ENCODE peak calls at places on chromosomes 7 and 10, in seven cellular contexts. X is left lung, D is cardiac muscle cell, B is vagina, M is PC-3, N is Panc1, P is OCI-LY7. R is an unnamed sample. For H3K9me3, the result is how much of the 10 kb centered on the place peaks cover.

GRCh38 chr10:110504111-110504735 is 6.5 kb downstream of the DUSP5 start:
- DNase-seq in X (peak), D (peak), B (no peak), M (no peak), N (no peak), P (no peak), R (peak)

GRCh38 chr7:78224923-78225322 is 426.4 kb downstream of the PHTF2 start:
- DNase-seq in X (no peak), D (no peak), B (no peak), M (no peak), N (no peak), P (no peak), R (no peak)

GRCh38 chr10:131127610-131128009 is 183.9 kb downstream of the TCERG1L start:
- DNase-seq in X (no peak), D (no peak), B (no peak), M (no peak), N (no peak), P (no peak), R (no peak)

GRCh38 chr10:4390219-4390618 is 435.8 kb upstream of the AKR1E2 start:
- DNase-seq in X (no peak), D (peak), B (no peak), M (no peak), N (no peak), P (no peak), R (no peak)

GRCh38 chr10:3424102-3424803 is 251.7 kb upstream of the PITRM1 start:
- DNase-seq in X (no peak), D (peak), B (no peak), M (peak), N (no peak), P (no peak), R (no peak)

GRCh38 chr10:132056663-132057062 is 9.1 kb upstream of the JAKMIP3 start:
- DNase-seq in X (no peak), D (no peak), B (no peak), M (no peak), N (no peak), P (no peak), R (no peak)

GRCh38 chr7:11665381-11665780 is 166.6 kb downstream of the THSD7A start:
- DNase-seq in X (no peak), D (no peak), B (no peak), M (no peak), N (no peak), P (no peak), R (no peak)

GRCh38 chr10:126235091-126235978 is 152.9 kb downstream of the ADAM12 start:
- DNase-seq in X (no peak), D (no peak), B (no peak), M (peak), N (no peak), P (no peak), R (no peak)

GRCh38 chr7:77454802-77455201 is 38.7 kb upstream of the GSAP start:
- DNase-seq in X (no peak), D (no peak), B (no peak), M (peak), N (no peak), P (no peak), R (no peak)

GRCh38 chr7:150321788-150322113 is 1.4 kb upstream of the LRRC61 start:
- DNase-seq in X (no peak), D (no peak), B (no peak), M (no peak), N (no peak), P (no peak), R (no peak)

GRCh38 chr10:20007426-20007825 is 191.2 kb downstream of the PLXDC2 start:
- DNase-seq in X (no peak), D (no peak), B (no peak), M (peak), N (no peak), P (no peak), R (no peak)

GRCh38 chr7:47320296-47320695 is 261.6 kb downstream of the TNS3 start:
- DNase-seq in X (no peak), D (no peak), B (no peak), M (peak), N (no peak), P (no peak), R (no peak)

GRCh38 chr10:122267849-122268737 is 3.0 kb upstream of the BTBD16 start:
- DNase-seq in X (no peak), D (peak), B (no peak), M (peak), N (peak), P (peak), R (no peak)

GRCh38 chr10:79274279-79275104 is 72.8 kb upstream of the PPIF start:
- DNase-seq in X (peak), D (peak), B (no peak), M (no peak), N (no peak), P (no peak), R (no peak)

GRCh38 chr10:22454634-22455033 is 109.3 kb downstream of the SPAG6 start:
- DNase-seq in X (no peak), D (no peak), B (no peak), M (no peak), N (no peak), P (no peak), R (no peak)

GRCh38 chr7:5315761-5316160 is 33.0 kb downstream of the SLC29A4 start:
- DNase-seq in X (no peak), D (no peak), B (no peak), M (no peak), N (no peak), P (no peak), R (no peak)

GRCh38 chr10:51034769-51035168 is 39.5 kb upstream of the PRKG1 start:
- DNase-seq in X (no peak), D (no peak), B (no peak), M (no peak), N (no peak), P (no peak), R (no peak)

GRCh38 chr7:1110358-1110757 is 22.4 kb downstream of the GPER1 start:
- DNase-seq in X (no peak), D (no peak), B (no peak), M (no peak), N (no peak), P (no peak), R (no peak)

GRCh38 chr10:123241391-123242141 is 87.4 kb downstream of the BUB3 start:
- DNase-seq in X (no peak), D (peak), B (no peak), M (no peak), N (no peak), P (peak), R (no peak)

GRCh38 chr10:32417906-32418547 is 27.9 kb upstream of the CCDC7 start:
- DNase-seq in X (no peak), D (peak), B (no peak), M (no peak), N (no peak), P (no peak), R (peak)

GRCh38 chr7:76294344-76295024 is 8.0 kb upstream of the HSPB1 start:
- DNase-seq in X (peak), D (peak), B (peak), M (peak), N (no peak), P (peak), R (peak)

GRCh38 chr7:100016209-100016901 is 959 bp downstream of the ZKSCAN1 start:
- DNase-seq in X (no peak), D (peak), B (no peak), M (no peak), N (no peak), P (no peak), R (no peak)

GRCh38 chr10:79380125-79380917 is 33.1 kb downstream of the PPIF start:
- DNase-seq in X (peak), D (peak), B (no peak), M (peak), N (no peak), P (no peak), R (no peak)

GRCh38 chr10:27783660-27784059 is 38.0 kb upstream of the MKX start:
- DNase-seq in X (no peak), D (peak), B (no peak), M (peak), N (no peak), P (peak), R (peak)
- TF ChIP-seq CTCF in X (peak), D (no peak), B (no peak), M (peak), N (peak), P (peak), R (peak)

GRCh38 chr10:24900888-24901685 is 51.3 kb downstream of the PRTFDC1 start:
- DNase-seq in X (no peak), D (peak), B (no peak), M (no peak), N (no peak), P (no peak), R (no peak)
- H3K9me3 ChIP-seq in X (under half), D (under half), B (under half), M (under half), N (under half), P (under half), R (under half)

GRCh38 chr7:128879461-128879938 is 16.8 kb downstream of the ATP6V1F start:
- DNase-seq in X (no peak), D (no peak), B (no peak), M (peak), N (no peak), P (no peak), R (no peak)

GRCh38 chr7:128880791-128881457 is 18.3 kb downstream of the ATP6V1F start:
- DNase-seq in X (no peak), D (no peak), B (no peak), M (no peak), N (no peak), P (no peak), R (no peak)

GRCh38 chr7:128881458-128882125 is 18.9 kb downstream of the ATP6V1F start:
- DNase-seq in X (no peak), D (no peak), B (no peak), M (no peak), N (no peak), P (no peak), R (no peak)

GRCh38 chr7:128878226-128879105 is 15.8 kb downstream of the ATP6V1F start:
- DNase-seq in X (no peak), D (no peak), B (no peak), M (no peak), N (no peak), P (no peak), R (no peak)

GRCh38 chr7:128879939-128880746 is 17.5 kb downstream of the ATP6V1F start:
- DNase-seq in X (peak), D (peak), B (no peak), M (peak), N (no peak), P (no peak), R (no peak)
- TF ChIP-seq CTCF in X (peak), D (peak), B (peak), M (peak), N (peak), P (no peak), R (peak)

GRCh38 chr7:64628721-64629120 is 37.2 kb upstream of the ZNF107 start:
- DNase-seq in X (no peak), D (no peak), B (no peak), M (no peak), N (no peak), P (no peak), R (no peak)
- H3K9me3 ChIP-seq in X (under half), D (under half), B (under half), M (under half), N (under half), P (under half), R (under half)

GRCh38 chr7:16657656-16658279 is 11.8 kb downstream of the BZW2 start:
- DNase-seq in X (no peak), D (peak), B (no peak), M (peak), N (no peak), P (no peak), R (peak)
- TF ChIP-seq CTCF in X (no peak), D (peak), B (no peak), M (no peak), N (no peak), P (no peak), R (peak)

DNA sequence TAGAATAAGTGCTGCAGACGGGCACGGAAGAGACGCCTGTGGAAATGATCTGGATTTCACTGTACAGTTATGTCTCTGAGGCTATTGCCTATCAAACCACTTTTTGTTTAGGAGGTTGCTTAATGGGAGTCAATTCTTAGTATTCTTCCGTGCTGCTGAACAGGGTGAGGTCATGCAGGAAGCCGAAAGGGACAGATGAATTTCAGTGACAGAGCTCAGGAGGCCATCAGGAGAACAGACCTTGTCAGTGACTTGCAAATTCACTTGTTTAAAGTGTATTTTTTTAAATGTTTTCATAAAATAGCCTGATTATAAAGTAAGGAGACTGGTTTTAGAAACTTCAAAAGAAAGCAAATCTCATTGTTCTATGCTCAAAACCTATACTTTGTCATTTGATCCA is 58.9 kb downstream of the XRCC2 start:
- DNase-seq in X (no peak), D (peak), B (no peak), M (no peak), N (peak), P (no peak), R (no peak)
- H3K9me3 ChIP-seq in X (under half), D (under half), B (under half), M (under half), N (under half), P (under half), R (under half)

DNA sequence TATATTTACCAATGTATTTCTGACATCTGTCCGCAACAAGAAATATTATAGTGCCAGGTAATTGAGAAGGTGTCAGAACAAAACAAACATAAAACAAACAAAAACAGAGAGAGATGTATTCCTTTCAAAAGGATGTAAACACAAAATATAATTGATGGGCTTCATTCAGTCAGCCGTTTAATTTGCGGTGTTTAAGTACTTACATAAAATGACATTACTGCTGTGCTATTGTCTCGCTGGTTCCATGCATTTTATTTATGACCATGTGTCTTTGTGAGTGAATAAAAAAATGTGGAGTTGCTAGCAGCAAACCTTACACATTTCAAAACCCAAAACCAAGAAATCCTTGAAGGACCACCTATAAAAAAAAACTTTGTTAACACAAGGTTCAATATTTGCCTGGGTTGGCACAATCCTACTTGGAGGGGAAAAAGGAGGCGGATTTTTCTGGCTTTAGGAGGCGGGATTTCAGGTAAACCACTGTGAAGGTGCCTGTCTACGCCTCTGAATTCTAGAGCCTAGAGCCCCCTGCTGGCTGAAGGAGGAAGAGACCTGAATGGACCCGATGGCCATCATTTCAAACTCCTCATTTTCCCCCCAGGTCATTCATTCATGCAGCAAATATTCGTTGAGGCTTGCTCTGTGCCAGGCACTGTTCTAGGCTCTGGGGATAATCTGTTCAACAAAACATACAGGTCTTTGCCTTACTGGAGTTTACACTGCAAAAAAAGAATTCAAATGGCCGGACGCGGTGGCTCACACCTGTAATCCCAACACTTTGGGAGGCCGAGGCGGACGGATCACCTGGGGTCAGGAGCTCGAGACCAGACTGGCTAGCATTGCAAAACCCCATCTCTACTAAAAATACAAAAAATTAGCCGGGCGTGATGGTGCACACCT is 90.4 kb upstream of the NFE2L3 start:
- DNase-seq in X (peak), D (peak), B (no peak), M (peak), N (peak), P (peak), R (no peak)
- TF ChIP-seq CTCF in X (peak), D (peak), B (peak), M (peak), N (peak), P (peak), R (peak)

GRCh38 chr10:108691126-108691525 is 1232.2 kb downstream of the XPNPEP1 start:
- DNase-seq in X (no peak), D (no peak), B (no peak), M (no peak), N (no peak), P (no peak), R (no peak)

GRCh38 chr10:108690530-108690929 is 1232.8 kb downstream of the XPNPEP1 start:
- DNase-seq in X (no peak), D (no peak), B (no peak), M (no peak), N (no peak), P (no peak), R (no peak)

GRCh38 chr10:108685863-108686531 is 1237.3 kb downstream of the XPNPEP1 start:
- DNase-seq in X (no peak), D (no peak), B (no peak), M (no peak), N (no peak), P (no peak), R (no peak)

GRCh38 chr10:108684431-108684830 is 1238.9 kb downstream of the XPNPEP1 start:
- DNase-seq in X (no peak), D (no peak), B (no peak), M (no peak), N (no peak), P (no peak), R (no peak)

DNA sequence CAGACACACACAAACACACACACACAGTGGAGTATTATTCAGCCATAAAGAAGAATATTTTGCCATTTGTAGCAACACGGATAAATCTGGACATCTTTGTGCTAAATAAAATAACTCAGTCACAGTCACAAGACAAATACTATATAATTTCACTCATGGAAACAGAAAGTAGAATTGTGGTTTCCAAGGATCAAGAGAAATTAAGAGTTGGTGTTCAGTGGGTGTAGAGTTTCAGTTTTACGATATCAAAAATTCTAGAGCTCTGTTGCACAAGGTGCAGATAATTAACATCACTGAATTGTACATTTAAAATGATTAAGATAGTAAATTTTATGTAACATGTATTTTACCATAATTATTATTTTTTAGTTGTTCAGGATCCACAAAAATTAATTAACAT is 1235.0 kb downstream of the XPNPEP1 start:
- DNase-seq in X (no peak), D (no peak), B (no peak), M (no peak), N (no peak), P (no peak), R (no peak)
- H3K9me3 ChIP-seq in X (under half), D (under half), B (under half), M (under half), N (under half), P (under half), R (under half)